ENCODE peak calls at places on chromosomes 16 and 17, in eight cellular contexts. One of them, this sample, is unnamed. For H3K36me3, the result is how much of the 10 kb centered on the place peaks cover.

GRCh38 chr17:47792979-47793378 is 28.6 kb downstream of the OSBPL7 start:
- DNase-seq in neuronal stem cell: no peak
- DNase-seq in cardiac muscle cell: no peak
- DNase-seq in GM23338: no peak
- DNase-seq in uterus: no peak
- DNase-seq in body of pancreas: no peak
- DNase-seq in tibial artery: no peak
- DNase-seq in CD4-positive, alpha-beta memory T cell: no peak
- DNase-seq in this sample: no peak

GRCh38 chr16:70157477-70158260 is 15.9 kb upstream of the CLEC18C start:
- DNase-seq in tibial artery: no peak
- DNase-seq in CD4-positive, alpha-beta memory T cell: no peak
- DNase-seq in body of pancreas: no peak
- DNase-seq in GM23338: no peak
- DNase-seq in uterus: no peak
- DNase-seq in cardiac muscle cell: no peak
- DNase-seq in neuronal stem cell: no peak
- DNase-seq in this sample: no peak

GRCh38 chr16:27111486-27111885 is 44.8 kb downstream of the C16orf82 start:
- DNase-seq in CD4-positive, alpha-beta memory T cell: no peak
- DNase-seq in body of pancreas: no peak
- DNase-seq in cardiac muscle cell: no peak
- DNase-seq in neuronal stem cell: no peak
- DNase-seq in uterus: no peak
- DNase-seq in tibial artery: no peak
- DNase-seq in GM23338: no peak
- DNase-seq in this sample: no peak

GRCh38 chr17:75854881-75855309 is 240 bp downstream of the WBP2 start:
- DNase-seq in tibial artery: no peak
- DNase-seq in neuronal stem cell: no peak
- DNase-seq in GM23338: no peak
- DNase-seq in body of pancreas: no peak
- DNase-seq in cardiac muscle cell: no peak
- DNase-seq in CD4-positive, alpha-beta memory T cell: no peak
- DNase-seq in uterus: no peak
- DNase-seq in this sample: no peak

GRCh38 chr17:602436-602835 is 112.2 kb downstream of the VPS53 start:
- DNase-seq in body of pancreas: no peak
- DNase-seq in tibial artery: no peak
- DNase-seq in neuronal stem cell: no peak
- DNase-seq in uterus: no peak
- DNase-seq in cardiac muscle cell: no peak
- DNase-seq in CD4-positive, alpha-beta memory T cell: no peak
- DNase-seq in GM23338: no peak
- DNase-seq in this sample: no peak

GRCh38 chr17:72373910-72374741 is 253.3 kb downstream of the SOX9 start:
- DNase-seq in CD4-positive, alpha-beta memory T cell: no peak
- DNase-seq in GM23338: no peak
- DNase-seq in tibial artery: no peak
- DNase-seq in neuronal stem cell: no peak
- DNase-seq in uterus: no peak
- DNase-seq in cardiac muscle cell: peak
- DNase-seq in body of pancreas: no peak
- DNase-seq in this sample: peak

GRCh38 chr17:17513626-17514025 is 17.4 kb upstream of the RASD1 start:
- DNase-seq in GM23338: no peak
- DNase-seq in body of pancreas: no peak
- DNase-seq in tibial artery: no peak
- DNase-seq in uterus: no peak
- DNase-seq in cardiac muscle cell: no peak
- DNase-seq in neuronal stem cell: no peak
- DNase-seq in CD4-positive, alpha-beta memory T cell: no peak
- DNase-seq in this sample: no peak

GRCh38 chr17:29918922-29919856 is 10.8 kb downstream of the SSH2 start:
- DNase-seq in cardiac muscle cell: no peak
- DNase-seq in uterus: no peak
- DNase-seq in tibial artery: no peak
- DNase-seq in CD4-positive, alpha-beta memory T cell: no peak
- DNase-seq in GM23338: no peak
- DNase-seq in body of pancreas: no peak
- DNase-seq in neuronal stem cell: no peak
- DNase-seq in this sample: no peak

GRCh38 chr16:27748868-27749546 is 199.1 kb downstream of the KATNIP start:
- DNase-seq in tibial artery: peak
- DNase-seq in neuronal stem cell: no peak
- DNase-seq in CD4-positive, alpha-beta memory T cell: peak
- DNase-seq in body of pancreas: no peak
- DNase-seq in cardiac muscle cell: peak
- DNase-seq in uterus: peak
- DNase-seq in GM23338: peak
- DNase-seq in this sample: peak

GRCh38 chr16:84970447-84971127 is 40.7 kb downstream of the ZDHHC7 start:
- DNase-seq in uterus: peak
- DNase-seq in cardiac muscle cell: peak
- DNase-seq in body of pancreas: peak
- DNase-seq in neuronal stem cell: peak
- DNase-seq in tibial artery: peak
- DNase-seq in GM23338: peak
- DNase-seq in CD4-positive, alpha-beta memory T cell: peak
- DNase-seq in this sample: peak

GRCh38 chr17:58156839-58157803 is 8.9 kb downstream of the OR4D1 start:
- DNase-seq in GM23338: peak
- DNase-seq in uterus: no peak
- DNase-seq in CD4-positive, alpha-beta memory T cell: peak
- DNase-seq in neuronal stem cell: peak
- DNase-seq in cardiac muscle cell: peak
- DNase-seq in body of pancreas: peak
- DNase-seq in tibial artery: no peak
- DNase-seq in this sample: no peak

GRCh38 chr17:2195729-2196128 is 107.9 kb downstream of the SMG6 start:
- DNase-seq in tibial artery: no peak
- DNase-seq in neuronal stem cell: no peak
- DNase-seq in CD4-positive, alpha-beta memory T cell: no peak
- DNase-seq in uterus: no peak
- DNase-seq in GM23338: no peak
- DNase-seq in cardiac muscle cell: no peak
- DNase-seq in body of pancreas: no peak
- DNase-seq in this sample: no peak

GRCh38 chr17:78787444-78787843 is 5.4 kb upstream of the CYTH1 start:
- DNase-seq in tibial artery: no peak
- DNase-seq in uterus: no peak
- DNase-seq in CD4-positive, alpha-beta memory T cell: no peak
- DNase-seq in GM23338: peak
- DNase-seq in body of pancreas: no peak
- DNase-seq in neuronal stem cell: no peak
- DNase-seq in cardiac muscle cell: no peak
- DNase-seq in this sample: no peak

GRCh38 chr17:81690549-81690948 is 6.7 kb downstream of the HGS start:
- DNase-seq in cardiac muscle cell: no peak
- DNase-seq in CD4-positive, alpha-beta memory T cell: no peak
- DNase-seq in body of pancreas: no peak
- DNase-seq in tibial artery: no peak
- DNase-seq in GM23338: no peak
- DNase-seq in neuronal stem cell: no peak
- DNase-seq in uterus: no peak
- DNase-seq in this sample: no peak
- H3K27ac ChIP-seq in cardiac muscle cell: no peak
- H3K27ac ChIP-seq in CD4-positive, alpha-beta memory T cell: no peak
- H3K27ac ChIP-seq in body of pancreas: no peak
- H3K27ac ChIP-seq in tibial artery: no peak
- H3K27ac ChIP-seq in GM23338: no peak
- H3K27ac ChIP-seq in neuronal stem cell: no peak
- H3K27ac ChIP-seq in uterus: no peak
- H3K27ac ChIP-seq in this sample: no peak

GRCh38 chr17:50920041-50920410 is 53.9 kb upstream of the TOB1 start:
- DNase-seq in tibial artery: no peak
- DNase-seq in cardiac muscle cell: no peak
- DNase-seq in neuronal stem cell: no peak
- DNase-seq in GM23338: no peak
- DNase-seq in CD4-positive, alpha-beta memory T cell: no peak
- DNase-seq in body of pancreas: no peak
- DNase-seq in uterus: no peak
- DNase-seq in this sample: no peak

GRCh38 chr17:50923611-50924010 is 57.5 kb upstream of the TOB1 start:
- DNase-seq in CD4-positive, alpha-beta memory T cell: no peak
- DNase-seq in cardiac muscle cell: no peak
- DNase-seq in uterus: no peak
- DNase-seq in tibial artery: no peak
- DNase-seq in GM23338: no peak
- DNase-seq in neuronal stem cell: no peak
- DNase-seq in body of pancreas: no peak
- DNase-seq in this sample: no peak

GRCh38 chr17:50920891-50921595 is 54.9 kb upstream of the TOB1 start:
- DNase-seq in CD4-positive, alpha-beta memory T cell: no peak
- DNase-seq in neuronal stem cell: no peak
- DNase-seq in GM23338: no peak
- DNase-seq in uterus: no peak
- DNase-seq in body of pancreas: no peak
- DNase-seq in tibial artery: no peak
- DNase-seq in cardiac muscle cell: no peak
- DNase-seq in this sample: no peak

GRCh38 chr17:50922739-50923405 is 56.7 kb upstream of the TOB1 start:
- DNase-seq in cardiac muscle cell: no peak
- DNase-seq in tibial artery: no peak
- DNase-seq in uterus: no peak
- DNase-seq in neuronal stem cell: no peak
- DNase-seq in GM23338: no peak
- DNase-seq in body of pancreas: no peak
- DNase-seq in CD4-positive, alpha-beta memory T cell: no peak
- DNase-seq in this sample: no peak

GRCh38 chr17:50922107-50922506 is 56.0 kb upstream of the TOB1 start:
- DNase-seq in tibial artery: no peak
- DNase-seq in uterus: no peak
- DNase-seq in cardiac muscle cell: no peak
- DNase-seq in CD4-positive, alpha-beta memory T cell: no peak
- DNase-seq in GM23338: no peak
- DNase-seq in neuronal stem cell: no peak
- DNase-seq in body of pancreas: no peak
- DNase-seq in this sample: no peak
- H3K4me3 ChIP-seq in tibial artery: no peak
- H3K4me3 ChIP-seq in uterus: no peak
- H3K4me3 ChIP-seq in cardiac muscle cell: no peak
- H3K4me3 ChIP-seq in CD4-positive, alpha-beta memory T cell: no peak
- H3K4me3 ChIP-seq in GM23338: no peak
- H3K4me3 ChIP-seq in neuronal stem cell: no peak
- H3K4me3 ChIP-seq in body of pancreas: no peak
- H3K4me3 ChIP-seq in this sample: no peak

GRCh38 chr17:39183045-39183444 is 14.4 kb downstream of the CACNB1 start:
- DNase-seq in body of pancreas: no peak
- DNase-seq in neuronal stem cell: no peak
- DNase-seq in cardiac muscle cell: no peak
- DNase-seq in GM23338: no peak
- DNase-seq in tibial artery: no peak
- DNase-seq in uterus: no peak
- DNase-seq in CD4-positive, alpha-beta memory T cell: no peak
- DNase-seq in this sample: no peak

GRCh38 chr17:39178516-39178915 is 12.6 kb upstream of the ARL5C start:
- DNase-seq in GM23338: no peak
- DNase-seq in body of pancreas: no peak
- DNase-seq in cardiac muscle cell: no peak
- DNase-seq in tibial artery: no peak
- DNase-seq in uterus: no peak
- DNase-seq in CD4-positive, alpha-beta memory T cell: no peak
- DNase-seq in neuronal stem cell: no peak
- DNase-seq in this sample: no peak

GRCh38 chr17:39183766-39184165 is 13.7 kb downstream of the CACNB1 start:
- DNase-seq in GM23338: no peak
- DNase-seq in cardiac muscle cell: no peak
- DNase-seq in CD4-positive, alpha-beta memory T cell: no peak
- DNase-seq in tibial artery: no peak
- DNase-seq in body of pancreas: no peak
- DNase-seq in uterus: no peak
- DNase-seq in neuronal stem cell: no peak
- DNase-seq in this sample: no peak

GRCh38 chr17:39177256-39177655 is 11.3 kb upstream of the ARL5C start:
- DNase-seq in neuronal stem cell: no peak
- DNase-seq in CD4-positive, alpha-beta memory T cell: no peak
- DNase-seq in body of pancreas: no peak
- DNase-seq in uterus: no peak
- DNase-seq in GM23338: peak
- DNase-seq in tibial artery: no peak
- DNase-seq in cardiac muscle cell: peak
- DNase-seq in this sample: peak

DNA sequence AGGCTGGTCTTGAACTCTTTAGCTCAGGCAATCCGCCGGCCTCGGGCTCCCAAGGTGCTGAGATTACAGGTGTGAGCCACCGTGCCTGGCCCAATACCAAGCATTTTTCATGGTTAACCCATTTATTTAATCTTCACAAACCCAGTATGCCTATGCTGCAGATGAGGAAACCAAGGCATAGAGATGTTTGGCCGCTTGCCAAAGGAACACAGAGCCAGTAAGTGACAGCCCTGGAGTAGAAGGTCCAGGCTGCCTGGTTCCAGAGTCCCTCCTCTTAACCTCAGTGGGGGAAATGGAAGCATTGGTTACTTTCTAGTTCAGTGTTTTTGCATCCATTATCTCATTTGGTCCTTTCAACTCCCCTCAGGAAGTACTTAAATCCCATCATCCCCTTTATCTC is 15.3 kb upstream of the ARL5C start:
- DNase-seq in CD4-positive, alpha-beta memory T cell: no peak
- DNase-seq in tibial artery: no peak
- DNase-seq in uterus: no peak
- DNase-seq in neuronal stem cell: no peak
- DNase-seq in GM23338: no peak
- DNase-seq in cardiac muscle cell: no peak
- DNase-seq in body of pancreas: no peak
- DNase-seq in this sample: no peak
- H3K36me3 ChIP-seq in CD4-positive, alpha-beta memory T cell: under half
- H3K36me3 ChIP-seq in tibial artery: half or more
- H3K36me3 ChIP-seq in uterus: under half
- H3K36me3 ChIP-seq in neuronal stem cell: half or more
- H3K36me3 ChIP-seq in GM23338: under half
- H3K36me3 ChIP-seq in cardiac muscle cell: under half
- H3K36me3 ChIP-seq in body of pancreas: under half
- H3K36me3 ChIP-seq in this sample: under half

GRCh38 chr17:39954876-39955275 is 7.9 kb upstream of the GSDMA start:
- DNase-seq in cardiac muscle cell: no peak
- DNase-seq in uterus: no peak
- DNase-seq in CD4-positive, alpha-beta memory T cell: no peak
- DNase-seq in neuronal stem cell: no peak
- DNase-seq in GM23338: peak
- DNase-seq in body of pancreas: no peak
- DNase-seq in tibial artery: no peak
- DNase-seq in this sample: no peak

GRCh38 chr17:39952665-39953470 is 9.9 kb upstream of the GSDMA start:
- DNase-seq in neuronal stem cell: peak
- DNase-seq in uterus: peak
- DNase-seq in body of pancreas: peak
- DNase-seq in tibial artery: peak
- DNase-seq in cardiac muscle cell: peak
- DNase-seq in CD4-positive, alpha-beta memory T cell: peak
- DNase-seq in GM23338: peak
- DNase-seq in this sample: peak

GRCh38 chr17:39955726-39956225 is 7.0 kb upstream of the GSDMA start:
- DNase-seq in tibial artery: no peak
- DNase-seq in GM23338: no peak
- DNase-seq in uterus: no peak
- DNase-seq in CD4-positive, alpha-beta memory T cell: no peak
- DNase-seq in neuronal stem cell: no peak
- DNase-seq in body of pancreas: no peak
- DNase-seq in cardiac muscle cell: no peak
- DNase-seq in this sample: no peak

GRCh38 chr17:39951924-39952664 is 10.7 kb upstream of the GSDMA start:
- DNase-seq in neuronal stem cell: no peak
- DNase-seq in GM23338: no peak
- DNase-seq in uterus: peak
- DNase-seq in tibial artery: no peak
- DNase-seq in body of pancreas: peak
- DNase-seq in cardiac muscle cell: no peak
- DNase-seq in CD4-positive, alpha-beta memory T cell: no peak
- DNase-seq in this sample: no peak

GRCh38 chr17:39953471-39953888 is 9.3 kb upstream of the GSDMA start:
- DNase-seq in GM23338: no peak
- DNase-seq in CD4-positive, alpha-beta memory T cell: no peak
- DNase-seq in body of pancreas: no peak
- DNase-seq in tibial artery: no peak
- DNase-seq in uterus: no peak
- DNase-seq in neuronal stem cell: no peak
- DNase-seq in cardiac muscle cell: no peak
- DNase-seq in this sample: no peak
- H3K27ac ChIP-seq in GM23338: peak
- H3K27ac ChIP-seq in CD4-positive, alpha-beta memory T cell: peak
- H3K27ac ChIP-seq in body of pancreas: peak
- H3K27ac ChIP-seq in tibial artery: peak
- H3K27ac ChIP-seq in uterus: peak
- H3K27ac ChIP-seq in neuronal stem cell: peak
- H3K27ac ChIP-seq in cardiac muscle cell: no peak
- H3K27ac ChIP-seq in this sample: no peak